ENCODE peak calls at places on chromosomes 5 and 9, in nine cellular contexts. B, K, X, A, H, U, I, D and E are unnamed samples.

GRCh38 chr5:22057012-22057411 is 796.1 kb downstream of the CDH12 start:
- DNase-seq in B (no peak), K (no peak), X (no peak), A (no peak), H (no peak), U (no peak), I (no peak), D (no peak), E (no peak)

GRCh38 chr5:74625742-74626241 is 14.7 kb downstream of the ENC1 start:
- DNase-seq in B (no peak), K (peak; percentile 56), X (no peak), A (no peak), H (peak; percentile 61), U (peak; percentile 62), I (no peak), D (no peak), E (no peak)

GRCh38 chr9:124133752-124134151 is 122.2 kb downstream of the LHX2 start:
- DNase-seq in B (no peak), K (peak; percentile 76), X (no peak), A (no peak), H (peak; percentile 50), U (no peak), I (no peak), D (peak; percentile 63), E (no peak)

GRCh38 chr9:99197124-99197630 is 24.6 kb downstream of the ALG2 start:
- DNase-seq in B (no peak), K (no peak), X (no peak), A (no peak), H (no peak), U (no peak), I (no peak), D (no peak), E (no peak)

GRCh38 chr5:171579162-171579561 is 159.7 kb downstream of the FGF18 start:
- DNase-seq in B (no peak), K (no peak), X (no peak), A (peak; percentile 63), H (no peak), U (no peak), I (no peak), D (no peak), E (no peak)

GRCh38 chr9:3434594-3434993 is 91.2 kb downstream of the RFX3 start:
- DNase-seq in B (peak; percentile 21), K (no peak), X (no peak), A (no peak), H (no peak), U (no peak), I (no peak), D (no peak), E (no peak)

GRCh38 chr9:17004500-17004899 is 130.3 kb upstream of the CNTLN start:
- DNase-seq in B (no peak), K (no peak), X (no peak), A (no peak), H (peak; percentile 39), U (no peak), I (no peak), D (no peak), E (no peak)

GRCh38 chr9:6467006-6467625 is 54.1 kb downstream of the UHRF2 start:
- DNase-seq in B (no peak), K (no peak), X (no peak), A (no peak), H (no peak), U (no peak), I (no peak), D (no peak), E (no peak)

GRCh38 chr9:137428841-137429545 is 5.8 kb downstream of the NOXA1 start:
- DNase-seq in B (no peak), K (no peak), X (no peak), A (no peak), H (no peak), U (no peak), I (no peak), D (no peak), E (no peak)
- H3K4me3 ChIP-seq in B (no peak overlapping the region), K (no peak overlapping the region), X (no peak overlapping the region), A (no peak overlapping the region), H (no peak overlapping the region), U (no peak overlapping the region), I (no peak overlapping the region), D (no peak overlapping the region), E (no peak overlapping the region)

GRCh38 chr5:50791813-50792212 is 125.4 kb downstream of the PARP8 start:
- DNase-seq in B (no peak), K (no peak), X (no peak), A (no peak), H (no peak), U (no peak), I (no peak), D (no peak), E (no peak)

GRCh38 chr5:50794812-50795211 is 128.4 kb downstream of the PARP8 start:
- DNase-seq in B (peak; percentile 22), K (peak; percentile 81), X (no peak), A (no peak), H (no peak), U (no peak), I (no peak), D (no peak), E (no peak)

DNA sequence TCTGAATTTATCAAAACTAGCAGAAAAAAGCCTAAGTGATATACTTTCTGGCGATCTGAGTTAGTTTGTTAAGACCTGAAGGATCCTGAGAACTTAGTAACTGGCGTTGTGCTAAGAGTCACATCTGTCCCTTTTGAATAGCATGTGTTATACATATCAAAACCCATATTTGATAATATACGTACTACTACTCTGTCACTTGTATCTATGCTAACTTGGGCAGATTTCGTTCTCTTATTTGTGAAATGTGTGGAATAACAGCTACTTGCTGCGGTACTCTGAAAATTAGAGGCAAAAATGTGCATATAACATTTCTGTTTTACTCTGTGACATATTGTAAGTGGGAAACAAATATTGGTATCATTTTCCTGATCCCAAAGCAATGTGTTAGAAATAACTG is 126.4 kb downstream of the PARP8 start:
- DNase-seq in B (no peak), K (no peak), X (no peak), A (no peak), H (no peak), U (no peak), I (no peak), D (no peak), E (no peak)
- H3K27ac ChIP-seq in B (no peak overlapping the region), K (no peak overlapping the region), X (no peak overlapping the region), A (no peak overlapping the region), H (no peak overlapping the region), U (no peak overlapping the region), I (no peak overlapping the region), D (no peak overlapping the region), E (no peak overlapping the region)

GRCh38 chr9:130174025-130174424 is 1.8 kb downstream of the NCS1 start:
- DNase-seq in B (no peak), K (no peak), X (no peak), A (no peak), H (no peak), U (no peak), I (no peak), D (no peak), E (no peak)
- H3K4me3 ChIP-seq in B (no peak overlapping the region), K (no peak overlapping the region), X (peak overlapping the region; percentile 90), A (no peak overlapping the region), H (peak overlapping the region; percentile 71), U (peak overlapping the region; percentile 79), I (no peak overlapping the region), D (peak overlapping the region; percentile 85), E (peak overlapping the region; percentile 86)

GRCh38 chr5:90877049-90877448 is 318.5 kb downstream of the ADGRV1 start:
- DNase-seq in B (no peak), K (no peak), X (no peak), A (no peak), H (no peak), U (no peak), I (no peak), D (no peak), E (no peak)

GRCh38 chr5:90878081-90878480 is 319.5 kb downstream of the ADGRV1 start:
- DNase-seq in B (no peak), K (no peak), X (no peak), A (peak; percentile 25), H (no peak), U (no peak), I (no peak), D (no peak), E (no peak)

GRCh38 chr5:90874066-90874465 is 315.5 kb downstream of the ADGRV1 start:
- DNase-seq in B (no peak), K (no peak), X (no peak), A (no peak), H (no peak), U (no peak), I (no peak), D (no peak), E (no peak)

GRCh38 chr5:90875456-90875855 is 316.9 kb downstream of the ADGRV1 start:
- DNase-seq in B (no peak), K (no peak), X (no peak), A (no peak), H (no peak), U (no peak), I (no peak), D (no peak), E (no peak)

GRCh38 chr5:90876366-90876765 is 317.8 kb downstream of the ADGRV1 start:
- DNase-seq in B (no peak), K (peak; percentile 39), X (no peak), A (no peak), H (no peak), U (no peak), I (no peak), D (peak; percentile 57), E (no peak)
- H3K27ac ChIP-seq in B (peak overlapping the region; percentile 2), K (no peak overlapping the region), X (no peak overlapping the region), A (no peak overlapping the region), H (no peak overlapping the region), U (no peak overlapping the region), I (no peak overlapping the region), D (no peak overlapping the region), E (no peak overlapping the region)